ENCODE peak calls at places on chromosomes 12 and 14, in four cellular contexts. One of them, this sample, is unnamed.

GRCh38 chr12:80860206-80860605 is 77.5 kb downstream of the LIN7A start:
- DNase-seq in HepG2: no peak
- DNase-seq in K562: no peak
- DNase-seq in H1: no peak
- DNase-seq in this sample: no peak

GRCh38 chr14:39218171-39218769 is 15.4 kb upstream of the MIA2 start:
- DNase-seq in H1: no peak
- DNase-seq in K562: no peak
- DNase-seq in HepG2: peak; percentile 59
- DNase-seq in this sample: peak; percentile 89

GRCh38 chr14:49945448-49946319 is 52.8 kb downstream of the ARF6 start:
- DNase-seq in K562: no peak
- DNase-seq in H1: no peak
- DNase-seq in HepG2: no peak
- DNase-seq in this sample: no peak

GRCh38 chr14:93086441-93087055 is 29.2 kb downstream of the ITPK1 start:
- DNase-seq in H1: no peak
- DNase-seq in HepG2: no peak
- DNase-seq in K562: no peak
- DNase-seq in this sample: no peak

GRCh38 chr12:6161124-6161882 is 36.8 kb upstream of the VWF start:
- DNase-seq in H1: no peak
- DNase-seq in K562: no peak
- DNase-seq in HepG2: no peak
- DNase-seq in this sample: no peak

GRCh38 chr14:22520235-22520634 is 68.8 kb downstream of the DAD1 start:
- DNase-seq in H1: no peak
- DNase-seq in K562: peak; percentile 10
- DNase-seq in HepG2: no peak
- DNase-seq in this sample: no peak

GRCh38 chr12:55258288-55258687 is 13.9 kb downstream of the OR6C74 start:
- DNase-seq in K562: no peak
- DNase-seq in HepG2: no peak
- DNase-seq in H1: no peak
- DNase-seq in this sample: no peak

GRCh38 chr14:29649170-29649569 is 278.5 kb downstream of the PRKD1 start:
- DNase-seq in HepG2: no peak
- DNase-seq in H1: no peak
- DNase-seq in K562: no peak
- DNase-seq in this sample: no peak

GRCh38 chr12:81222841-81223595 is 145.1 kb downstream of the ACSS3 start:
- DNase-seq in K562: no peak
- DNase-seq in HepG2: no peak
- DNase-seq in H1: no peak
- DNase-seq in this sample: no peak

GRCh38 chr12:67068204-67068731 is 200.9 kb upstream of the CAND1 start:
- DNase-seq in HepG2: no peak
- DNase-seq in H1: peak; percentile 61
- DNase-seq in K562: no peak
- DNase-seq in this sample: no peak

GRCh38 chr14:20429801-20430669 is 5.9 kb downstream of the KLHL33 start:
- DNase-seq in HepG2: peak; percentile 30
- DNase-seq in K562: peak; percentile 45
- DNase-seq in H1: no peak
- DNase-seq in this sample: no peak

GRCh38 chr14:75279739-75280447 is 1.3 kb downstream of the FOS start:
- DNase-seq in HepG2: no peak
- DNase-seq in H1: peak; percentile 75
- DNase-seq in K562: no peak
- DNase-seq in this sample: no peak

GRCh38 chr14:57486767-57487379 is 6.8 kb downstream of the CCDC198 start:
- DNase-seq in H1: no peak
- DNase-seq in HepG2: peak; percentile 41
- DNase-seq in K562: peak; percentile 5
- DNase-seq in this sample: peak; percentile 18

GRCh38 chr12:32561931-32562341 is 117.2 kb upstream of the DNM1L start:
- DNase-seq in K562: no peak
- DNase-seq in H1: no peak
- DNase-seq in HepG2: peak; percentile 34
- DNase-seq in this sample: no peak

GRCh38 chr14:69636051-69636639 is 24.7 kb downstream of the SUSD6 start:
- DNase-seq in K562: no peak
- DNase-seq in H1: no peak
- DNase-seq in HepG2: no peak
- DNase-seq in this sample: no peak

GRCh38 chr12:3293446-3294161 is 197.4 kb upstream of the PRMT8 start:
- DNase-seq in H1: no peak
- DNase-seq in HepG2: no peak
- DNase-seq in K562: no peak
- DNase-seq in this sample: no peak

GRCh38 chr12:76720068-76720467 is 43.8 kb upstream of the ZDHHC17 start:
- DNase-seq in HepG2: no peak
- DNase-seq in K562: no peak
- DNase-seq in H1: no peak
- DNase-seq in this sample: no peak

GRCh38 chr14:96581902-96582640 is 79.9 kb downstream of the PAPOLA start:
- DNase-seq in H1: no peak
- DNase-seq in K562: peak; percentile 60
- DNase-seq in HepG2: no peak
- DNase-seq in this sample: no peak

GRCh38 chr14:42229976-42230375 is 623.3 kb downstream of the LRFN5 start:
- DNase-seq in HepG2: no peak
- DNase-seq in K562: no peak
- DNase-seq in H1: no peak
- DNase-seq in this sample: no peak

GRCh38 chr12:51229116-51229515 is 9.5 kb upstream of the DAZAP2 start:
- DNase-seq in K562: no peak
- DNase-seq in H1: no peak
- DNase-seq in HepG2: no peak
- DNase-seq in this sample: no peak

GRCh38 chr12:113048716-113049127 is 7.8 kb upstream of the DTX1 start:
- DNase-seq in HepG2: peak; percentile 40
- DNase-seq in H1: no peak
- DNase-seq in K562: peak; percentile 74
- DNase-seq in this sample: peak; percentile 45

GRCh38 chr14:33938131-33938949 is 12.5 kb downstream of the EGLN3 start:
- DNase-seq in H1: peak; percentile 58
- DNase-seq in K562: peak; percentile 58
- DNase-seq in HepG2: peak; percentile 49
- DNase-seq in this sample: peak; percentile 76

GRCh38 chr12:112676526-112676925 is 115.0 kb upstream of the RPH3A start:
- DNase-seq in HepG2: no peak
- DNase-seq in K562: no peak
- DNase-seq in H1: no peak
- DNase-seq in this sample: no peak

GRCh38 chr12:46944771-46945170 is 119.0 kb upstream of the SLC38A4 start:
- DNase-seq in H1: no peak
- DNase-seq in HepG2: no peak
- DNase-seq in K562: no peak
- DNase-seq in this sample: no peak

GRCh38 chr14:61188936-61189808 is 92.0 kb downstream of the TMEM30B start:
- DNase-seq in HepG2: peak; percentile 48
- DNase-seq in K562: peak; percentile 16
- DNase-seq in H1: peak; percentile 83
- DNase-seq in this sample: no peak
- H3K9ac ChIP-seq in HepG2: peak overlapping the region; percentile 39
- H3K9ac ChIP-seq in K562: no peak overlapping the region
- H3K9ac ChIP-seq in H1: peak overlapping the region; percentile 55
- H3K9ac ChIP-seq in this sample: peak overlapping the region; percentile 50

DNA sequence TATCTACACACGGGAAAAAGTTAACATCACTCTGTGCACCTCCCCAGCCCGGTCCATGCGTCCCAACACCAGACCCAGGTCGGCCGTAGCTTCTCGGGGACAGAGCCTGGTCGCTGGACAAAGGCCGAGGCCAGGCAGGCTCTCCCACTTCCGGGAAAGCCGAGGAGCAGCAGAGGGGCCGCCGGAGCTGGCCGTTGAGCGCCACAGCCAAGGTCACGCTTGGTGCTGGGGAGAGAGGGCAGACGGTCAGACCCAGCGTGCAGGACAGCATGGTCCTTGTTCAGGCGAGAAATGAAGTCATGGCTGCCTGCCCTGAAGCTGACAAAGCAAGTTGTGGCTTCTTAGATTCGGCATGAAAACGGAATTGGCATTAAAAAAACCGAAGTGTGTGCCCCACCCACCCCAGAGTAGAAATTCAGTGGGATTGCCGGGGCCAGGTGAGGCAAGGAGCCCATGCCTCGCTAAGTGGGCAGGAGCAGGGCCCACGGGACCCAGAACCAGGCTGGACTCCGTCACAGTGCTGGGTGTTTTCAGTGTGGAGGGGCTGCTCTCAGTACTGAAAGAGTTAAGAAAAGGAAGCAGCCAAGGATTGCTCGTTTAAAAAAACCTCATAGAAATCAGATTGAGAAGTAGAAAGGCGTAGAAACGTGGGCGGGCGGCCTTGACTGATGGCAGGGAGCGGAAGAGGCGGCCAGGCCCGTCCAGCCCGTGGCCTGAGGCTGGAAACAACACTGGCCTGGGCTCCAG is 4.3 kb downstream of the ARL6IP4 start:
- DNase-seq in K562: no peak
- DNase-seq in HepG2: peak; percentile 81
- DNase-seq in H1: no peak
- DNase-seq in this sample: no peak
- TF ChIP-seq POLR2AphosphoS5 in K562: no peak
- TF ChIP-seq POLR2AphosphoS5 in HepG2: peak; percentile 35
- TF ChIP-seq POLR2AphosphoS5 in H1: no peak
- TF ChIP-seq POLR2AphosphoS5 in this sample: peak; percentile 11

GRCh38 chr12:132503611-132504204 is 13.8 kb downstream of the FBRSL1 start:
- DNase-seq in HepG2: no peak
- DNase-seq in H1: no peak
- DNase-seq in K562: no peak
- DNase-seq in this sample: no peak
- TF ChIP-seq FOSL1 in HepG2: no peak
- TF ChIP-seq FOSL1 in H1: no peak
- TF ChIP-seq FOSL1 in K562: no peak
- TF ChIP-seq FOSL1 in this sample: no peak

GRCh38 chr12:53173085-53173715 is 7.3 kb upstream of the ZNF740 start:
- DNase-seq in HepG2: no peak
- DNase-seq in H1: no peak
- DNase-seq in K562: peak; percentile 5
- DNase-seq in this sample: no peak
- H3K9ac ChIP-seq in HepG2: no peak overlapping the region
- H3K9ac ChIP-seq in H1: no peak overlapping the region
- H3K9ac ChIP-seq in K562: peak overlapping the region; percentile 81
- H3K9ac ChIP-seq in this sample: no peak overlapping the region

GRCh38 chr12:48106574-48107251 is 834 bp upstream of the SENP1 start:
- DNase-seq in K562: no peak
- DNase-seq in HepG2: no peak
- DNase-seq in H1: no peak
- DNase-seq in this sample: no peak

GRCh38 chr12:48105321-48105866 is 485 bp downstream of the SENP1 start:
- DNase-seq in K562: no peak
- DNase-seq in H1: no peak
- DNase-seq in HepG2: no peak
- DNase-seq in this sample: no peak

GRCh38 chr12:48107252-48107613 is 1.4 kb upstream of the SENP1 start:
- DNase-seq in HepG2: no peak
- DNase-seq in K562: no peak
- DNase-seq in H1: no peak
- DNase-seq in this sample: no peak

GRCh38 chr12:48104531-48104930 is 1.3 kb downstream of the SENP1 start:
- DNase-seq in HepG2: no peak
- DNase-seq in K562: no peak
- DNase-seq in H1: no peak
- DNase-seq in this sample: no peak

DNA sequence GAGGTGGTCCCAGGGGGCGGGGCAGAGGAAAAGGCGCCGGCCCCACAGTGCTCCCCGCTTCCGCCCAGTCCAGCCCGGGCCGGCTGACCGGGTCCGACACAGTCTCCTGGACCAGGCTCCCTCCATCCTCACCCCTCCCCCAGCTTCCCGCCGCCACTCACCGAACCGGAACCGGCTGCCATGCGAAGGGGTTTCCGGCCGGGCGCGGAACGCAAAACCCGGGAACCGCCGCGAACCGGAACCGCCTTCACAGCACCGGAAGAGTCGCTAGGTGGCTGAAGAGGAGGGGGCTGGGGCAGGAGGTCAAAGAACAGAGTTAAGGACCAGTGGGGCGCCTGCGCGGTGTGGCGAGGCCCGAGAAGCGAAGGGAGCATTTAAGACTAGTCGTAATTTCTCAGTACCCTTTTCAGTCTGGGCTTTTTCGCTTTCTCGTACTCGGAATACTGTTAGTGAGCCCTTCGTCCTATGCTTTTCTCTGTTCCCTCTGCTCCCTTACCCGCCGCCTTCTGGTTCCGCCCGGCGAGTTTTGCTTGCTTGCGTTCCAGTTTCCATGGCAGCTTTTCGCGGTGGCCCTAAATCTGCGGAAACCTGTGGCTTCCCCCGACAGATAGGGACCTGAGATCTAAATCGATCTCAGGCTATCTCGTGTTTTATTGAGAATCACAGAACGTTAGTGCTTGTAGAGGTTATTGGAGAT is at the start of gene SENP1:
- DNase-seq in K562: peak; percentile 93
- DNase-seq in HepG2: peak; percentile 80
- DNase-seq in H1: peak; percentile 94
- DNase-seq in this sample: peak; percentile 78
- TF ChIP-seq POLR2AphosphoS5 in K562: peak; percentile 66
- TF ChIP-seq POLR2AphosphoS5 in HepG2: peak; percentile 83
- TF ChIP-seq POLR2AphosphoS5 in H1: peak; percentile 84
- TF ChIP-seq POLR2AphosphoS5 in this sample: peak; percentile 57

GRCh38 chr14:104739026-104739425 is 13.9 kb upstream of the SIVA1 start:
- DNase-seq in K562: no peak
- DNase-seq in HepG2: no peak
- DNase-seq in H1: no peak
- DNase-seq in this sample: no peak
- TF ChIP-seq FOSL1 in K562: no peak
- TF ChIP-seq FOSL1 in HepG2: no peak
- TF ChIP-seq FOSL1 in H1: no peak
- TF ChIP-seq FOSL1 in this sample: no peak

DNA sequence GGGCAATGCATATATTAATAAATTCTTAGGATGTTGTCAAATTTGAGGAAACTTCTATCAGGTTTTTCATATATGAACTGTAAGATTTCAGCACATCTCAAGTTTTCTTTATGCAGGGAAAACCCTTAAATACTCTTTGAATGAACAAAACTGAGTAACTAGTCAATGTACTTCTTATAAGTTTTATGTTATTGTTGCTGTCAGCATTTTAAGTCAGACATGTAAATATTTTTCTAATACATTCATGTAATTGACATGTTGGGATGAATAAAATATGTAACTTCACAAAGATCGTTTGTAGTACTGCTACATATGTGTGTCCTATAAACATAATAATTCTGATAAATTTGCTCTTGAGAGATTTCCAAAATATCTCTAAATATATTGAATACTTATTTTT is 109.6 kb downstream of the BMP4 start:
- DNase-seq in H1: no peak
- DNase-seq in K562: no peak
- DNase-seq in HepG2: no peak
- DNase-seq in this sample: no peak
- H3K9ac ChIP-seq in H1: no peak overlapping the region
- H3K9ac ChIP-seq in K562: no peak overlapping the region
- H3K9ac ChIP-seq in HepG2: no peak overlapping the region
- H3K9ac ChIP-seq in this sample: peak overlapping the region; percentile 23